ENCODE peak calls at places on chromosome 11, in seven cellular contexts. One of them, this sample, is unnamed.

GRCh38 chr11:42175203-42175602 is 715.8 kb upstream of the LRRC4C start:
- DNase-seq in fibroblast of pulmonary artery: peak
- DNase-seq in prostate gland: no peak
- DNase-seq in CD4-positive, alpha-beta T cell: no peak
- DNase-seq in transverse colon: no peak
- DNase-seq in RWPE1: no peak
- DNase-seq in CD8-positive, alpha-beta T cell: no peak
- DNase-seq in this sample: no peak

GRCh38 chr11:70503878-70504240 is 105.5 kb downstream of the CTTN start:
- DNase-seq in fibroblast of pulmonary artery: no peak
- DNase-seq in prostate gland: no peak
- DNase-seq in CD4-positive, alpha-beta T cell: no peak
- DNase-seq in transverse colon: peak
- DNase-seq in RWPE1: no peak
- DNase-seq in CD8-positive, alpha-beta T cell: no peak
- DNase-seq in this sample: no peak

GRCh38 chr11:121801796-121802195 is 314.2 kb downstream of the BLID start:
- DNase-seq in fibroblast of pulmonary artery: no peak
- DNase-seq in prostate gland: no peak
- DNase-seq in CD4-positive, alpha-beta T cell: no peak
- DNase-seq in transverse colon: no peak
- DNase-seq in RWPE1: no peak
- DNase-seq in CD8-positive, alpha-beta T cell: no peak
- DNase-seq in this sample: no peak

GRCh38 chr11:78499971-78500370 is 74.7 kb downstream of the NARS2 start:
- DNase-seq in fibroblast of pulmonary artery: peak
- DNase-seq in prostate gland: no peak
- DNase-seq in CD4-positive, alpha-beta T cell: no peak
- DNase-seq in transverse colon: no peak
- DNase-seq in RWPE1: no peak
- DNase-seq in CD8-positive, alpha-beta T cell: no peak
- DNase-seq in this sample: no peak

GRCh38 chr11:57901278-57901677 is 122.4 kb upstream of the OR9Q1 start:
- DNase-seq in fibroblast of pulmonary artery: no peak
- DNase-seq in prostate gland: no peak
- DNase-seq in CD4-positive, alpha-beta T cell: no peak
- DNase-seq in transverse colon: no peak
- DNase-seq in RWPE1: no peak
- DNase-seq in CD8-positive, alpha-beta T cell: no peak
- DNase-seq in this sample: no peak

GRCh38 chr11:69054397-69055211 is 5.9 kb downstream of the TPCN2 start:
- DNase-seq in fibroblast of pulmonary artery: no peak
- DNase-seq in prostate gland: no peak
- DNase-seq in CD4-positive, alpha-beta T cell: no peak
- DNase-seq in transverse colon: no peak
- DNase-seq in RWPE1: no peak
- DNase-seq in CD8-positive, alpha-beta T cell: no peak
- DNase-seq in this sample: no peak

GRCh38 chr11:113874096-113874919 is 1.1 kb downstream of the USP28 start:
- DNase-seq in fibroblast of pulmonary artery: no peak
- DNase-seq in prostate gland: no peak
- DNase-seq in CD4-positive, alpha-beta T cell: no peak
- DNase-seq in transverse colon: no peak
- DNase-seq in RWPE1: peak
- DNase-seq in CD8-positive, alpha-beta T cell: no peak
- DNase-seq in this sample: no peak

GRCh38 chr11:104573431-104573830 is 324.8 kb downstream of the CASP12 start:
- DNase-seq in fibroblast of pulmonary artery: peak
- DNase-seq in prostate gland: no peak
- DNase-seq in CD4-positive, alpha-beta T cell: no peak
- DNase-seq in transverse colon: no peak
- DNase-seq in RWPE1: peak
- DNase-seq in CD8-positive, alpha-beta T cell: no peak
- DNase-seq in this sample: no peak

GRCh38 chr11:43396617-43397016 is 37.9 kb downstream of the TTC17 start:
- DNase-seq in fibroblast of pulmonary artery: no peak
- DNase-seq in prostate gland: no peak
- DNase-seq in CD4-positive, alpha-beta T cell: no peak
- DNase-seq in transverse colon: no peak
- DNase-seq in RWPE1: no peak
- DNase-seq in CD8-positive, alpha-beta T cell: no peak
- DNase-seq in this sample: no peak

GRCh38 chr11:12287374-12288211 is 89.8 kb upstream of the PARVA start:
- DNase-seq in fibroblast of pulmonary artery: peak
- DNase-seq in prostate gland: peak
- DNase-seq in CD4-positive, alpha-beta T cell: no peak
- DNase-seq in transverse colon: peak
- DNase-seq in RWPE1: peak
- DNase-seq in CD8-positive, alpha-beta T cell: no peak
- DNase-seq in this sample: peak

GRCh38 chr11:126282742-126283591 is at the start of gene TIRAP:
- DNase-seq in fibroblast of pulmonary artery: peak
- DNase-seq in prostate gland: peak
- DNase-seq in CD4-positive, alpha-beta T cell: peak
- DNase-seq in transverse colon: peak
- DNase-seq in RWPE1: peak
- DNase-seq in CD8-positive, alpha-beta T cell: peak
- DNase-seq in this sample: peak
- TF ChIP-seq CTCF in fibroblast of pulmonary artery: no peak
- TF ChIP-seq CTCF in prostate gland: no peak
- TF ChIP-seq CTCF in CD4-positive, alpha-beta T cell: no peak
- TF ChIP-seq CTCF in transverse colon: no peak
- TF ChIP-seq CTCF in RWPE1: no peak
- TF ChIP-seq CTCF in CD8-positive, alpha-beta T cell: no peak
- TF ChIP-seq CTCF in this sample: no peak

GRCh38 chr11:2401436-2401984 is 960 bp downstream of the TSSC4 start:
- DNase-seq in fibroblast of pulmonary artery: no peak
- DNase-seq in prostate gland: no peak
- DNase-seq in CD4-positive, alpha-beta T cell: no peak
- DNase-seq in transverse colon: no peak
- DNase-seq in RWPE1: no peak
- DNase-seq in CD8-positive, alpha-beta T cell: no peak
- DNase-seq in this sample: no peak
- TF ChIP-seq CTCF in fibroblast of pulmonary artery: peak
- TF ChIP-seq CTCF in prostate gland: no peak
- TF ChIP-seq CTCF in CD4-positive, alpha-beta T cell: no peak
- TF ChIP-seq CTCF in transverse colon: no peak
- TF ChIP-seq CTCF in RWPE1: no peak
- TF ChIP-seq CTCF in CD8-positive, alpha-beta T cell: no peak
- TF ChIP-seq CTCF in this sample: no peak

GRCh38 chr11:120354068-120354467 is 17.9 kb downstream of the ARHGEF12 start:
- DNase-seq in fibroblast of pulmonary artery: peak
- DNase-seq in prostate gland: no peak
- DNase-seq in CD4-positive, alpha-beta T cell: no peak
- DNase-seq in transverse colon: no peak
- DNase-seq in RWPE1: no peak
- DNase-seq in CD8-positive, alpha-beta T cell: no peak
- DNase-seq in this sample: no peak
- TF ChIP-seq CTCF in fibroblast of pulmonary artery: no peak
- TF ChIP-seq CTCF in prostate gland: no peak
- TF ChIP-seq CTCF in CD4-positive, alpha-beta T cell: no peak
- TF ChIP-seq CTCF in transverse colon: no peak
- TF ChIP-seq CTCF in RWPE1: no peak
- TF ChIP-seq CTCF in CD8-positive, alpha-beta T cell: no peak
- TF ChIP-seq CTCF in this sample: no peak

GRCh38 chr11:8339592-8340022 is 75.9 kb upstream of the LMO1 start:
- DNase-seq in fibroblast of pulmonary artery: no peak
- DNase-seq in prostate gland: no peak
- DNase-seq in CD4-positive, alpha-beta T cell: no peak
- DNase-seq in transverse colon: no peak
- DNase-seq in RWPE1: no peak
- DNase-seq in CD8-positive, alpha-beta T cell: no peak
- DNase-seq in this sample: no peak

GRCh38 chr11:8336356-8337114 is 72.9 kb upstream of the LMO1 start:
- DNase-seq in fibroblast of pulmonary artery: no peak
- DNase-seq in prostate gland: no peak
- DNase-seq in CD4-positive, alpha-beta T cell: no peak
- DNase-seq in transverse colon: no peak
- DNase-seq in RWPE1: peak
- DNase-seq in CD8-positive, alpha-beta T cell: no peak
- DNase-seq in this sample: no peak

GRCh38 chr11:8337115-8337386 is 73.4 kb upstream of the LMO1 start:
- DNase-seq in fibroblast of pulmonary artery: no peak
- DNase-seq in prostate gland: no peak
- DNase-seq in CD4-positive, alpha-beta T cell: no peak
- DNase-seq in transverse colon: no peak
- DNase-seq in RWPE1: no peak
- DNase-seq in CD8-positive, alpha-beta T cell: no peak
- DNase-seq in this sample: no peak

GRCh38 chr11:8337396-8337795 is 73.7 kb upstream of the LMO1 start:
- DNase-seq in fibroblast of pulmonary artery: no peak
- DNase-seq in prostate gland: no peak
- DNase-seq in CD4-positive, alpha-beta T cell: no peak
- DNase-seq in transverse colon: no peak
- DNase-seq in RWPE1: no peak
- DNase-seq in CD8-positive, alpha-beta T cell: no peak
- DNase-seq in this sample: no peak

DNA sequence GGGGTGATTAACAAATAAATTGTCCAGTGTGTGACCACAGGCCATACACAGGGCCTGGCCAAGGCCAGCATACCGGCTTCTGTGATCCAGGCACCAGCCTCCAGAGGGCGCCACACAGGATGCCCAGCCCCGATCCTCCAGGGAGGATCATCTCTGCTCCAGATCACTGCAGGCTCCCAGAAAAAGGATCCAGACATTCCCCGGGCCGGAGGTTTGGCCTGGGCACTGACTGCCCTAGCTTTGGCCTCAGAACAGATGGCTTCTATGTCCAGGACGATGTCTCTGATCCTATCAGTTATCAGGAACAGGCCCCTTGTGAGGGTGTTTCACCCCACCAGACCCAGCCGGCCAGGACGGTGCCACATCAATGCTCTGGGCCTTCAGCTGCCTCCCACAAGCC is 74.5 kb upstream of the LMO1 start:
- DNase-seq in fibroblast of pulmonary artery: peak
- DNase-seq in prostate gland: peak
- DNase-seq in CD4-positive, alpha-beta T cell: no peak
- DNase-seq in transverse colon: peak
- DNase-seq in RWPE1: no peak
- DNase-seq in CD8-positive, alpha-beta T cell: peak
- DNase-seq in this sample: peak
- TF ChIP-seq CTCF in fibroblast of pulmonary artery: peak
- TF ChIP-seq CTCF in prostate gland: peak
- TF ChIP-seq CTCF in CD4-positive, alpha-beta T cell: no peak
- TF ChIP-seq CTCF in transverse colon: peak
- TF ChIP-seq CTCF in RWPE1: peak
- TF ChIP-seq CTCF in CD8-positive, alpha-beta T cell: peak
- TF ChIP-seq CTCF in this sample: peak

GRCh38 chr11:115363426-115363825 is 140.8 kb downstream of the CADM1 start:
- DNase-seq in fibroblast of pulmonary artery: no peak
- DNase-seq in prostate gland: no peak
- DNase-seq in CD4-positive, alpha-beta T cell: no peak
- DNase-seq in transverse colon: no peak
- DNase-seq in RWPE1: no peak
- DNase-seq in CD8-positive, alpha-beta T cell: no peak
- DNase-seq in this sample: no peak

GRCh38 chr11:115357066-115357465 is 147.1 kb downstream of the CADM1 start:
- DNase-seq in fibroblast of pulmonary artery: no peak
- DNase-seq in prostate gland: no peak
- DNase-seq in CD4-positive, alpha-beta T cell: no peak
- DNase-seq in transverse colon: no peak
- DNase-seq in RWPE1: no peak
- DNase-seq in CD8-positive, alpha-beta T cell: no peak
- DNase-seq in this sample: no peak

GRCh38 chr11:115362997-115363396 is 141.2 kb downstream of the CADM1 start:
- DNase-seq in fibroblast of pulmonary artery: no peak
- DNase-seq in prostate gland: no peak
- DNase-seq in CD4-positive, alpha-beta T cell: no peak
- DNase-seq in transverse colon: no peak
- DNase-seq in RWPE1: no peak
- DNase-seq in CD8-positive, alpha-beta T cell: no peak
- DNase-seq in this sample: no peak

GRCh38 chr11:115361025-115361424 is 143.2 kb downstream of the CADM1 start:
- DNase-seq in fibroblast of pulmonary artery: no peak
- DNase-seq in prostate gland: no peak
- DNase-seq in CD4-positive, alpha-beta T cell: no peak
- DNase-seq in transverse colon: no peak
- DNase-seq in RWPE1: no peak
- DNase-seq in CD8-positive, alpha-beta T cell: no peak
- DNase-seq in this sample: no peak

GRCh38 chr11:115360186-115360824 is 143.9 kb downstream of the CADM1 start:
- DNase-seq in fibroblast of pulmonary artery: no peak
- DNase-seq in prostate gland: no peak
- DNase-seq in CD4-positive, alpha-beta T cell: no peak
- DNase-seq in transverse colon: no peak
- DNase-seq in RWPE1: no peak
- DNase-seq in CD8-positive, alpha-beta T cell: no peak
- DNase-seq in this sample: no peak
- TF ChIP-seq CTCF in fibroblast of pulmonary artery: no peak
- TF ChIP-seq CTCF in prostate gland: no peak
- TF ChIP-seq CTCF in CD4-positive, alpha-beta T cell: no peak
- TF ChIP-seq CTCF in transverse colon: no peak
- TF ChIP-seq CTCF in RWPE1: no peak
- TF ChIP-seq CTCF in CD8-positive, alpha-beta T cell: no peak
- TF ChIP-seq CTCF in this sample: no peak